ENCODE peak calls at places on chromosomes 13 and 19, in seven cellular contexts. K is tibial nerve, R is cardiac fibroblast, A is cardiac muscle cell, P is lower lobe of right lung, E is retinal pigment epithelial cell, O is AG09309. C is an unnamed sample.

GRCh38 chr13:21671793-21672680 is 1.2 kb downstream of the FGF9 start:
- DNase-seq in K (no peak), R (no peak), A (peak; percentile 16), P (no peak), E (no peak), O (no peak), C (no peak)

GRCh38 chr19:19550454-19550842 is 12.4 kb downstream of the CILP2 start:
- DNase-seq in K (no peak), R (no peak), A (no peak), P (no peak), E (no peak), O (peak; percentile 34), C (peak; percentile 53)

GRCh38 chr13:50892162-50892944 is 17.2 kb upstream of the RNASEH2B start:
- DNase-seq in K (no peak), R (no peak), A (no peak), P (no peak), E (no peak), O (no peak), C (no peak)

GRCh38 chr19:19406878-19407639 is 1.6 kb downstream of the GATAD2A start:
- DNase-seq in K (no peak), R (peak; percentile 63), A (no peak), P (peak; percentile 57), E (no peak), O (no peak), C (peak; percentile 52)

GRCh38 chr19:45919678-45920077 is 5.1 kb upstream of the NANOS2 start:
- DNase-seq in K (no peak), R (no peak), A (no peak), P (no peak), E (no peak), O (no peak), C (no peak)

GRCh38 chr13:25168800-25169199 is 3.3 kb downstream of the AMER2 start:
- DNase-seq in K (no peak), R (no peak), A (no peak), P (no peak), E (no peak), O (no peak), C (no peak)

GRCh38 chr13:71513414-71514063 is 353.5 kb downstream of the DACH1 start:
- DNase-seq in K (no peak), R (no peak), A (no peak), P (no peak), E (no peak), O (no peak), C (no peak)

GRCh38 chr19:2055871-2056809 is 5.1 kb upstream of the MKNK2 start:
- DNase-seq in K (peak; percentile 66), R (peak; percentile 78), A (no peak), P (no peak), E (no peak), O (peak; percentile 49), C (peak; percentile 74)

GRCh38 chr13:53631511-53631910 is 602.9 kb downstream of the OLFM4 start:
- DNase-seq in K (no peak), R (no peak), A (no peak), P (no peak), E (no peak), O (no peak), C (no peak)

GRCh38 chr13:46339035-46339666 is 47.9 kb downstream of the RUBCNL start:
- DNase-seq in K (peak; percentile 47), R (peak; percentile 96), A (no peak), P (peak; percentile 51), E (no peak), O (no peak), C (peak; percentile 91)

GRCh38 chr13:65460136-65460535 is 1770.0 kb downstream of the PCDH9 start:
- DNase-seq in K (no peak), R (no peak), A (no peak), P (no peak), E (no peak), O (no peak), C (peak; percentile 80)

GRCh38 chr19:7210359-7210758 is 83.9 kb downstream of the INSR start:
- DNase-seq in K (no peak), R (no peak), A (no peak), P (no peak), E (no peak), O (no peak), C (no peak)

GRCh38 chr13:51873419-51873818 is 11.7 kb downstream of the CCDC70 start:
- DNase-seq in K (no peak), R (no peak), A (no peak), P (no peak), E (no peak), O (no peak), C (no peak)

GRCh38 chr13:23470706-23471610 is 37.5 kb upstream of the SACS start:
- DNase-seq in K (no peak), R (no peak), A (no peak), P (no peak), E (no peak), O (no peak), C (no peak)

GRCh38 chr19:11570039-11570462 is 7.4 kb downstream of the ACP5 start:
- DNase-seq in K (no peak), R (no peak), A (no peak), P (no peak), E (no peak), O (no peak), C (no peak)

GRCh38 chr19:9865732-9866627 is 30.9 kb downstream of the PIN1 start:
- DNase-seq in K (no peak), R (no peak), A (no peak), P (no peak), E (no peak), O (no peak), C (no peak)

GRCh38 chr19:13094771-13095392 is 7.8 kb downstream of the LYL1 start:
- DNase-seq in K (no peak), R (no peak), A (no peak), P (no peak), E (no peak), O (no peak), C (no peak)

GRCh38 chr19:45391346-45391745 is 13.5 kb downstream of the PPP1R13L start:
- DNase-seq in K (no peak), R (peak; percentile 32), A (no peak), P (no peak), E (no peak), O (no peak), C (peak; percentile 44)

GRCh38 chr19:50178859-50179537 is 15.9 kb upstream of the IZUMO2 start:
- DNase-seq in K (no peak), R (peak; percentile 7), A (no peak), P (no peak), E (peak; percentile 54), O (no peak), C (no peak)

GRCh38 chr13:100941811-100942361 is 267.3 kb upstream of the TMTC4 start:
- DNase-seq in K (no peak), R (no peak), A (no peak), P (no peak), E (peak; percentile 32), O (no peak), C (peak; percentile 13)

GRCh38 chr13:100951031-100951430 is 276.4 kb upstream of the TMTC4 start:
- DNase-seq in K (no peak), R (no peak), A (no peak), P (no peak), E (no peak), O (no peak), C (no peak)

GRCh38 chr13:100944791-100945345 is 270.3 kb upstream of the TMTC4 start:
- DNase-seq in K (no peak), R (no peak), A (no peak), P (no peak), E (no peak), O (no peak), C (no peak)

GRCh38 chr13:100941377-100941776 is 266.8 kb upstream of the TMTC4 start:
- DNase-seq in K (no peak), R (no peak), A (no peak), P (no peak), E (no peak), O (no peak), C (no peak)

GRCh38 chr13:100946588-100946987 is 272.0 kb upstream of the TMTC4 start:
- DNase-seq in K (no peak), R (no peak), A (no peak), P (no peak), E (no peak), O (no peak), C (no peak)
- H3K4me3 ChIP-seq in K (no peak overlapping the region), R (no peak overlapping the region), A (no peak overlapping the region), P (no peak overlapping the region), E (no peak overlapping the region), O (no peak overlapping the region), C (no peak overlapping the region)

DNA sequence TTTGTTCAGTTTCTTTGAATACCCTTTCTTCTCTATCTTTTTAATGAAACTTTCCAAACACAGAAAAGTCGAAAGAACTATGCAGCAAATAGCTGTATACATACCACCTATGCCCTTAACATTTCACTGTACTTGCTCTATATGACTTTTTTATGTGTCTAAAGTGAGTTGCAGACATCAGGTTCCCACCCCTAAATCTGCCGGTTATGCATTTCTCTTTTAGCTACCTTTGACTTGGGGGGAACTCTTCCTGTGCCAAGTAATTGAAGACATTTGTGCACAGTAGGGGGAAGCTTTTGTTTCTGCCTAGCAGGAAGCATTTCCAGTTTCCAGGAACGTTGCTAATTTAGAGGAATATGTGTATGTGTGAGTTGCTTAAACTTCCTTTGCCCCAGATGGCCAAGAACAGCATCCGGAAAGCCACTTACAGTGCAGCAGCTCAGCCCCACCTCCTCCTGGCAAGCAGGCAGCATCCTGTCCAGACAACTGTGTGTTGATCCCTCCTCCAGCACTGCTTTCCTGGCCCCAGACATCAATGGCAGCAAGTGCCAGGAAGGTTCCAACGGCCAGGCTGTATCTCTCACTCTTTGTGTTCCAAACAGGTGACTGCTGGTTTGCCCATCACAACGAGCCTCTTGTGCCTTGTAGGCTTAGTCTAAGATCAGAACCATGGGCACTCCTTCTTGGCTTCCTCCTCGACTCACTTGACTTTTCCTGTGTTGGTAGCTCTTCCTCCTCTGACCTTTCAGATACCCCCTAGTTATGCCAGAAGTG is 14.7 kb upstream of the GRAMD1A start:
- DNase-seq in K (no peak), R (peak; percentile 59), A (no peak), P (peak; percentile 63), E (no peak), O (no peak), C (peak; percentile 74)
- H3K4me3 ChIP-seq in K (no peak overlapping the region), R (no peak overlapping the region), A (no peak overlapping the region), P (no peak overlapping the region), E (no peak overlapping the region), O (no peak overlapping the region), C (peak overlapping the region; percentile 7)

GRCh38 chr19:340620-341385 is 3.8 kb downstream of the MIER2 start:
- DNase-seq in K (no peak), R (no peak), A (no peak), P (no peak), E (no peak), O (no peak), C (no peak)
- H3K4me3 ChIP-seq in K (no peak overlapping the region), R (no peak overlapping the region), A (no peak overlapping the region), P (no peak overlapping the region), E (no peak overlapping the region), O (no peak overlapping the region), C (no peak overlapping the region)

GRCh38 chr13:110914293-110915056 is 394 bp downstream of the ANKRD10 start:
- DNase-seq in K (peak; percentile 64), R (peak; percentile 78), A (peak; percentile 89), P (peak; percentile 90), E (peak; percentile 29), O (no peak), C (peak; percentile 76)

GRCh38 chr13:110915874-110916670 is 1.2 kb upstream of the ANKRD10 start:
- DNase-seq in K (no peak), R (peak; percentile 79), A (no peak), P (no peak), E (no peak), O (peak; percentile 46), C (peak; percentile 79)

GRCh38 chr13:110913911-110914292 is 967 bp downstream of the ANKRD10 start:
- DNase-seq in K (no peak), R (no peak), A (no peak), P (no peak), E (no peak), O (no peak), C (no peak)

GRCh38 chr13:110915057-110915873 is at the start of gene ANKRD10:
- DNase-seq in K (peak; percentile 97), R (peak; percentile 98), A (peak; percentile 100), P (peak; percentile 100), E (peak; percentile 97), O (peak; percentile 94), C (peak; percentile 100)

GRCh38 chr13:110916671-110917142 is 1.8 kb upstream of the ANKRD10 start:
- DNase-seq in K (no peak), R (peak; percentile 62), A (no peak), P (no peak), E (no peak), O (peak; percentile 76), C (peak; percentile 89)
- H3K4me3 ChIP-seq in K (no peak overlapping the region), R (no peak overlapping the region), A (no peak overlapping the region), P (peak overlapping the region; percentile 98), E (no peak overlapping the region), O (no peak overlapping the region), C (no peak overlapping the region)

C was measured in choroid plexus epithelial cell.